ENCODE peak calls at places on chromosomes 16 and 17, in five cellular contexts. P is cardiac muscle cell, U is endodermal cell, X is right lobe of liver, H is A549. E is an unnamed sample.

GRCh38 chr17:30005709-30006320 is 64.4 kb downstream of the EFCAB5 start:
- DNase-seq in X (no peak), U (no peak), H (peak; percentile 40), P (peak; percentile 47), E (no peak)

GRCh38 chr16:88063201-88063773 is 112.1 kb downstream of the BANP start:
- DNase-seq in U (no peak), X (no peak), P (no peak), H (no peak), E (no peak)

GRCh38 chr16:67000384-67001158 is 12.2 kb downstream of the CES4A start:
- DNase-seq in H (no peak), U (peak; percentile 90), X (peak; percentile 68), P (peak; percentile 70), E (peak; percentile 78)

GRCh38 chr16:66740010-66740409 is 11.4 kb downstream of the DYNC1LI2 start:
- DNase-seq in P (peak; percentile 67), X (no peak), U (peak; percentile 77), H (peak; percentile 51), E (no peak)

GRCh38 chr16:57866529-57866918 is 64.2 kb upstream of the KIFC3 start:
- DNase-seq in X (no peak), U (peak; percentile 35), P (no peak), H (no peak), E (no peak)

GRCh38 chr17:51445934-51446333 is 185.6 kb downstream of the UTP18 start:
- DNase-seq in U (peak; percentile 21), P (no peak), H (no peak), X (no peak), E (no peak)

GRCh38 chr16:84616515-84616914 is 1.4 kb downstream of the COTL1 start:
- DNase-seq in H (peak; percentile 36), U (no peak), P (no peak), X (no peak), E (no peak)

GRCh38 chr17:37131064-37131463 is 182.3 kb downstream of the AATF start:
- DNase-seq in X (no peak), H (no peak), P (no peak), U (no peak), E (no peak)

GRCh38 chr17:7380321-7380720 is 568 bp upstream of the TNK1 start:
- DNase-seq in H (no peak), X (peak; percentile 65), P (no peak), U (peak; percentile 75), E (peak; percentile 69)

GRCh38 chr16:3188925-3189825 is 1.2 kb downstream of the OR1F1 start:
- DNase-seq in X (peak; percentile 57), P (peak; percentile 61), H (peak; percentile 91), U (peak; percentile 93), E (no peak)

GRCh38 chr17:78780852-78781338 is 1.2 kb downstream of the CYTH1 start:
- DNase-seq in X (peak; percentile 57), H (no peak), U (no peak), P (no peak), E (no peak)

GRCh38 chr17:66655861-66656260 is 179.1 kb upstream of the CACNG5 start:
- DNase-seq in U (no peak), H (no peak), P (no peak), X (no peak), E (no peak)

GRCh38 chr16:46727184-46727583 is 21.0 kb downstream of the MYLK3 start:
- DNase-seq in X (no peak), U (no peak), H (no peak), P (no peak), E (no peak)

DNA sequence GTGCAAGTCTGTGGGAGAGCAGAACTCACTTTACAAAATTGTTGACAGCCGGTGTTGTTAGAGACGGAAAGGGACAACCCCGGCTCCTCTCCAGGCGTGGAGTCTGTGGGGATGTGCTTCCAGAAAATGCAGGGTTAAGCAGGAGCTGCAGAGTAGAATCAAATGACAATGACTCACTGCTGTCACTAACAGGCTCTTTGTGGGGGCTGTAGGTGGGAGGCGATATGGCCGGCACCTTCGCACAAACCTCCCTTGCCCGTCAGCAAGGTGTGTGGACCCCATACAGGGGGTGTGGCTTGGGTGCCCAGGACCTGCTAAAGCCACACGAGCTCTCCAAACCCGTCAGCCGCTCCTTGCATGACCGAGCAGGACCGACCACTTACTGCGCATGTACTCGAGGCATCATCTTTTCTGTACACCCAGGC is 5.8 kb downstream of the PDK2 start:
- DNase-seq in H (no peak), X (no peak), P (no peak), U (peak; percentile 88), E (no peak)
- H3K4me3 ChIP-seq in H (no peak overlapping the region), X (peak overlapping the region; percentile 38), P (no peak overlapping the region), U (no peak overlapping the region), E (peak overlapping the region; percentile 24)

GRCh38 chr17:39670746-39671145 is 2.5 kb downstream of the PNMT start:
- DNase-seq in U (no peak), X (no peak), H (no peak), P (no peak), E (no peak)
- H3K4me1 ChIP-seq in U (no peaks in the 10 kb centered on the region), X (no peaks in the 10 kb centered on the region), H (peaks cover 37% of the 10 kb centered on the region), P (peaks cover 39% of the 10 kb centered on the region), E (peaks cover 81% of the 10 kb centered on the region)

GRCh38 chr16:11621920-11622651 is 35.4 kb upstream of the LITAF start:
- DNase-seq in X (no peak), U (no peak), P (no peak), H (no peak), E (no peak)
- H3K27ac ChIP-seq in X (no peak overlapping the region), U (no peak overlapping the region), P (no peak overlapping the region), H (peak overlapping the region; percentile 77), E (peak overlapping the region; percentile 66)

DNA sequence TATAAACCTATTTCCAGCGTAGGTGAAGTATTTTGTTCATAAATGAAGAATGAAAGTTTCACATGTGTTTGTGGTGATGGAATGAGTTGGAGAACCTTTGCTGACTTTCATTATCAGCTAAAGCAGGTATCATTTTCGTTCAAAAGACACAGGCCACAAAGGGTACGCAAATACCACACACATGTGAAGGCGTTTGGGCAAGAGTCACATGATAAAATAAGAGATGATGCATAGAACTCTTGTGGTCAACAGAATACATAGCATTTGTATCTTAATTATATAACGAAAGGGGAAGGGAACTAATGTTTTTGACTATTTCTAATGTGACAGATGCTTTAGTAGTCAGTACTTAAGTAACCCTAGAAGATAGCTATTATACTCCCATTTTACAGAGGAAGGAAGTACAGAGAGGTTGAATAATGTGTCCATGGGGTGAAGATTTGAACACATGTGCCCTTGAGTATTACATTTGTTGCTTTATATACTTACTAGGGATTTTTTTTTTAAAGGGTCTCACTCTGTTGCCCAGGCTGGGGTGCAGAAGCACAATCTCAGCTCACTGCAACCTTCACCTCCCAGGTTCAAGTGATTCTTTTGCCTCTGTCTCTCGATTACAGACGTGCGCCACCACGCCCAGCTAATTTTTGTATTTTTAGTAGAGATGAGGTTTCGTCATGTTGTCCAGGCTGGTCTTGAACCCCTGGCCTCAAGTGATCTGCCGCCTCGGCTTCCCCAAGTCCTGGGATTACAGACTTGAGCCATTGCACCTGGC is 4.8 kb downstream of the RPA1 start:
- DNase-seq in H (no peak), U (no peak), P (no peak), X (no peak), E (no peak)
- H3K4me3 ChIP-seq in H (no peak overlapping the region), U (no peak overlapping the region), P (no peak overlapping the region), X (no peak overlapping the region), E (no peak overlapping the region)

GRCh38 chr17:77755410-77755963 is 203.0 kb upstream of the TNRC6C start:
- DNase-seq in U (peak; percentile 28), X (no peak), P (no peak), H (no peak), E (no peak)
- H3K4me1 ChIP-seq in U (no peaks in the 10 kb centered on the region), X (no peaks in the 10 kb centered on the region), P (no peaks in the 10 kb centered on the region), H (no peaks in the 10 kb centered on the region), E (no peaks in the 10 kb centered on the region)

E was measured in right atrium auricular region.